ENCODE peak calls at places on chromosomes 1 and 21, in seven cellular contexts. B is colonic mucosa, H is fibroblast of pulmonary artery, P is pancreas, Q is body of pancreas, J is astrocyte of the cerebellum, F is SK-N-SH. O is an unnamed sample.
A peak's percentile ranks its signal among the peaks of the same experiment; 100 is the strongest.

GRCh38 chr1:107803579-107803978 is 161.4 kb downstream of the VAV3 start:
- DNase-seq in Q (no peak), P (no peak), F (no peak), H (no peak), J (no peak), B (no peak), O (no peak)

GRCh38 chr1:16237343-16237830 is 404 bp upstream of the CPLANE2 start:
- DNase-seq in P (no peak), H (peak; percentile 25), J (no peak), F (no peak), Q (no peak), B (no peak), O (peak; percentile 65)

GRCh38 chr1:167477962-167478361 is 40.4 kb downstream of the CD247 start:
- DNase-seq in J (no peak), F (no peak), B (no peak), H (no peak), P (no peak), Q (no peak), O (no peak)

GRCh38 chr1:159996653-159997052 is 35.1 kb downstream of the PIGM start:
- DNase-seq in P (no peak), H (peak; percentile 83), J (peak; percentile 67), Q (no peak), B (no peak), F (no peak), O (peak; percentile 89)

GRCh38 chr1:226675720-226676357 is 63.2 kb downstream of the ITPKB start:
- DNase-seq in Q (no peak), J (no peak), B (no peak), F (no peak), P (no peak), H (no peak), O (no peak)

GRCh38 chr1:202621446-202621845 is 88.8 kb downstream of the SYT2 start:
- DNase-seq in Q (no peak), H (no peak), J (no peak), F (no peak), P (no peak), B (no peak), O (no peak)

GRCh38 chr1:234256359-234256758 is 116.9 kb upstream of the COA6 start:
- DNase-seq in P (no peak), B (no peak), Q (no peak), J (peak; percentile 57), H (no peak), F (no peak), O (peak; percentile 2)

GRCh38 chr1:26733982-26734381 is 38.2 kb downstream of the ARID1A start:
- DNase-seq in H (peak; percentile 79), Q (no peak), P (no peak), F (no peak), J (peak; percentile 95), B (no peak), O (peak; percentile 93)

GRCh38 chr1:205041998-205042910 is 758 bp upstream of the CNTN2 start:
- DNase-seq in J (no peak), F (peak; percentile 84), P (no peak), B (no peak), H (no peak), Q (no peak), O (no peak)

GRCh38 chr1:28062806-28063205 is 25.6 kb downstream of the EYA3 start:
- DNase-seq in F (no peak), H (peak; percentile 69), Q (no peak), J (no peak), P (no peak), B (no peak), O (peak; percentile 27)

GRCh38 chr1:230568008-230568407 is 74.3 kb upstream of the COG2 start:
- DNase-seq in B (peak; percentile 65), P (peak; percentile 32), J (no peak), H (peak; percentile 11), F (no peak), Q (peak; percentile 58), O (peak; percentile 46)

GRCh38 chr1:103218821-103219220 is 110.5 kb upstream of the COL11A1 start:
- DNase-seq in H (no peak), F (no peak), B (no peak), J (no peak), P (no peak), Q (no peak), O (no peak)

GRCh38 chr1:201841265-201841912 is 12.4 kb downstream of the IPO9 start:
- DNase-seq in J (no peak), F (no peak), H (no peak), Q (no peak), P (no peak), B (no peak), O (no peak)

GRCh38 chr21:42061866-42062542 is 9.1 kb upstream of the UMODL1 start:
- DNase-seq in H (no peak), J (no peak), B (no peak), P (no peak), Q (no peak), F (no peak), O (no peak)

GRCh38 chr1:23593556-23594148 is 34.4 kb upstream of the ID3 start:
- DNase-seq in Q (peak; percentile 91), J (no peak), P (peak; percentile 85), B (no peak), F (no peak), H (no peak), O (no peak)

GRCh38 chr1:31588751-31589515 is 12.6 kb downstream of the TINAGL1 start:
- DNase-seq in H (no peak), Q (peak; percentile 66), B (peak; percentile 71), F (no peak), P (no peak), J (no peak), O (no peak)

GRCh38 chr1:15213333-15213732 is 33.7 kb upstream of the FHAD1 start:
- DNase-seq in P (no peak), Q (no peak), F (no peak), H (peak; percentile 41), B (no peak), J (no peak), O (peak; percentile 40)

GRCh38 chr1:78490861-78491310 is at the start of gene PTGFR:
- DNase-seq in B (peak; percentile 20), Q (peak; percentile 20), F (peak; percentile 73), P (peak; percentile 19), J (no peak), H (peak; percentile 18), O (peak; percentile 40)
- H3K4me3 ChIP-seq in B (peak within 1 kb of the TSS; percentile 6), Q (no peak within 1 kb of the TSS), F (peak within 1 kb of the TSS; percentile 95), P (peak within 1 kb of the TSS; percentile 22), J (peak within 1 kb of the TSS; percentile 69), H (peak within 1 kb of the TSS; percentile 56), O (peak within 1 kb of the TSS; percentile 94)

GRCh38 chr1:106217765-106218164 is 838.7 kb upstream of the PRMT6 start:
- DNase-seq in H (no peak), Q (no peak), P (no peak), J (no peak), B (no peak), F (no peak), O (no peak)
- TF ChIP-seq CTCF in H (peak; percentile 15), Q (no peak), P (no peak), J (no peak), B (no peak), F (peak; percentile 18), O (no peak)

GRCh38 chr21:36747114-36747814 is 48.3 kb downstream of the SIM2 start:
- DNase-seq in J (no peak), F (no peak), P (no peak), Q (no peak), B (no peak), H (no peak), O (no peak)
- H3K4me3 ChIP-seq in J (peak overlapping the region; percentile 29), F (peak overlapping the region; percentile 32), P (peak overlapping the region; percentile 18), Q (no peak overlapping the region), B (no peak overlapping the region), H (peak overlapping the region; percentile 17), O (no peak overlapping the region)

DNA sequence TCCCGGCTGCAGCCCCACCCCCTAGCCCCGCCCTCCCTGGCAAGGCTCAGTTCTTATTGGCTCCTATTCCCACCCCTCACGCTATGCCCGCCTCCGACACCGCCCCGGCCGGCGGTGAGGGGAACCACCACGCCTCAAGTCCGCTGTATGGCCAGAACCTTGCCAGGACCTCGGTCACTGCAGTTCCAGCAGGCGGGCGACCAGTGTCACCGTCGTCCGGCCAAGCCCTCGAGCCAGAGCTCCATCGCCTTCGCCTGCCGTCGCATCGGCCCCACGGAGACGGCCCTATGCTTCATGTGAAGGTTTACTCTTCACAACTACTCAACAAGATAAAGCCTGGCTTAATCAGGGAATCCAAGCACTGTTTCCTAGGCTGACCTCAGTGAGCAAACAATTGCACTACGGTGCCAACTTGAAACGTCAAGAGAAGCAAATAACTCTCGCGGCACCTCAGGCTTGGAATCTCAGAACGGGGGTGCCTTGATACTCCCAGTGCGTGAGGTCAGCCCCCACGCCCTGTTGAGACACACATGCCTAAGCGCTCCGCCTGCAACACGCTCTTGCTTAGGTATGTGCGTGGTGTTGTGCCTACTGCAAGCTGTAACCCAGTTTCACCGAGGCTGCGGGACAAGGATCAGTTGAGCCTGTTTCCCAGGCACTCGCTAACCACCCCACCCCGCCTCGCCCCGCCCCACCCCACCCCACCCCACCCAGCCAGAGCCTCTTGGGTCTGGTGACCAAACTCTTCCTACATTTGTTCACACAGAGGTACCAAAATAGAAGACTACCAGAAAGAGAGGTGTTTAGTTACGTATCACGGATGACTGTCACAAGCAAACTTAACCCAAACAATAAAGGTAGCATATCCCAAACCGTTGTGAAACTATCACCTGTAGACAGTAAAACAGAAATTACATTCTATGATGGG is 498 bp upstream of the DENND2C start:
- DNase-seq in P (peak; percentile 96), F (peak; percentile 95), J (peak; percentile 49), H (peak; percentile 84), B (peak; percentile 98), Q (peak; percentile 95), O (peak; percentile 85)
- TF ChIP-seq CTCF in P (peak; percentile 19), F (no peak), J (no peak), H (no peak), B (no peak), Q (no peak), O (no peak)

GRCh38 chr1:152047607-152047953 is 10.8 kb upstream of the S100A11 start:
- DNase-seq in F (no peak), P (peak; percentile 86), Q (peak; percentile 90), H (no peak), J (no peak), B (no peak), O (peak; percentile 91)

GRCh38 chr1:152049291-152050073 is 12.7 kb upstream of the S100A11 start:
- DNase-seq in J (no peak), F (no peak), P (no peak), B (no peak), Q (no peak), H (peak; percentile 88), O (peak; percentile 88)

GRCh38 chr1:152050886-152051764 is 14.3 kb upstream of the S100A11 start:
- DNase-seq in J (no peak), Q (no peak), P (no peak), B (no peak), H (no peak), F (no peak), O (peak; percentile 85)

GRCh38 chr1:152048641-152048970 is 11.8 kb upstream of the S100A11 start:
- DNase-seq in Q (no peak), H (no peak), F (no peak), J (no peak), B (no peak), P (no peak), O (no peak)

DNA sequence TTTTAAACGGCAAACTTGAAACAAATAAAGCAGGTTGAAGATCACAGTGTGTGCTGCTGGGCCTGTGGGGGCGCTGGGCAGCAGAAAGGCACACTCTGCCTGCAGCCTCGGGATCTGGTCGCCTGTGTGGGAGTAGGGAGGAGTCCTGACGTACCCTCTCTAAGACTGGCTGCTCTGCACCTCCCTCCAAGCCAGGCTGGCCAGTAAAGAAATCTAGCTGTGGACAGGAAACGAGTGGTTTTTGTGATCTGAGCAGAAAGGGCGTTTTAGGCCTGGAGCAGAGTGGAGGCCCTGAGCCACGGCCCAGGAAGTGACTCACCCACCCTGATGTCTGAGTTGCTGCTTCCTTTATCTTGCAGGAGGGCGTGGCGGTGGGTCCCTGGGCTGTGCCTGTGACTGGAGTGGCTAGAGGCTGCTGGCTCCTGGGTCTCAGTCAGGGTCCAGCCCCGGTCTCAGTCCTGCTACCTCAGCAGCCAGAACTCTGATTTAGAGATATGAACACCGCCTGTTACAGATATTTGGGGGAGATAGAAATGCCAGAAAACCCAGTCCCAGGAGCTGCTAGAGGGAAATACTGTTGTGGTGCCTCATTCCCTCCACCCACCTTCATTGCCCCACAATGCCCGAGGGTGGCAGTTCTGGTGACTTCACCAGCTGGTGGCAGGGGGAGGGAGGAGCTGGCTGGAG is 11.3 kb upstream of the S100A11 start:
- DNase-seq in P (peak; percentile 85), F (peak; percentile 78), Q (peak; percentile 91), H (peak; percentile 99), B (peak; percentile 92), J (peak; percentile 94), O (peak; percentile 99)
- H3K4me3 ChIP-seq in P (no peak overlapping the region), F (peak overlapping the region; percentile 55), Q (no peak overlapping the region), H (peak overlapping the region; percentile 40), B (peak overlapping the region; percentile 6), J (peak overlapping the region; percentile 8), O (peak overlapping the region; percentile 23)

O was measured in fibroblast of mammary gland.